ENCODE peak calls at places on chromosomes 6 and 20, in four cellular contexts. J, E, O and Y are unnamed samples.

GRCh38 chr6:5516036-5516435 is 254.7 kb downstream of the FARS2 start:
- DNase-seq in J (no peak), E (no peak), O (no peak), Y (no peak)

GRCh38 chr6:111427341-111428116 is 55.5 kb downstream of the REV3L start:
- DNase-seq in J (no peak), E (no peak), O (peak), Y (no peak)

GRCh38 chr20:50012282-50013263 is 29.8 kb downstream of the SNAI1 start:
- DNase-seq in J (peak), E (no peak), O (no peak), Y (no peak)

GRCh38 chr6:106677282-106677681 is 47.9 kb downstream of the QRSL1 start:
- DNase-seq in J (no peak), E (no peak), O (no peak), Y (no peak)

GRCh38 chr6:51866867-51867266 is 220.5 kb downstream of the PKHD1 start:
- DNase-seq in J (no peak), E (no peak), O (peak), Y (no peak)

GRCh38 chr20:25280574-25281535 is 33.0 kb downstream of the PYGB start:
- DNase-seq in J (no peak), E (no peak), O (no peak), Y (no peak)

GRCh38 chr6:84657025-84657424 is 107.4 kb downstream of the TBX18 start:
- DNase-seq in J (no peak), E (no peak), O (no peak), Y (no peak)

GRCh38 chr6:36840471-36841461 is 1.5 kb upstream of the CPNE5 start:
- DNase-seq in J (no peak), E (no peak), O (no peak), Y (no peak)

GRCh38 chr20:62437985-62438384 is 10.6 kb upstream of the RBBP8NL start:
- DNase-seq in J (no peak), E (peak), O (no peak), Y (peak)

GRCh38 chr20:36506253-36506652 is 35.1 kb upstream of the MYL9 start:
- DNase-seq in J (peak), E (peak), O (peak), Y (no peak)

GRCh38 chr20:39067526-39068216 is 105.5 kb downstream of the DHX35 start:
- DNase-seq in J (no peak), E (no peak), O (peak), Y (no peak)

GRCh38 chr6:25296217-25296905 is 17.2 kb downstream of the CARMIL1 start:
- DNase-seq in J (peak), E (no peak), O (peak), Y (no peak)

GRCh38 chr20:22217712-22218352 is 366.5 kb downstream of the FOXA2 start:
- DNase-seq in J (peak), E (no peak), O (no peak), Y (no peak)

GRCh38 chr6:168034537-168034936 is 37.1 kb downstream of the KIF25 start:
- DNase-seq in J (no peak), E (no peak), O (no peak), Y (no peak)

GRCh38 chr6:7813193-7813592 is 87.3 kb downstream of the BMP6 start:
- DNase-seq in J (no peak), E (no peak), O (no peak), Y (no peak)

GRCh38 chr6:22444335-22444734 is 125.0 kb upstream of the HDGFL1 start:
- DNase-seq in J (no peak), E (no peak), O (peak), Y (no peak)

GRCh38 chr6:82072113-82072512 is 175.4 kb downstream of the IBTK start:
- DNase-seq in J (no peak), E (peak), O (peak), Y (peak)

GRCh38 chr6:32329141-32329540 is 42.6 kb downstream of the TSBP1 start:
- DNase-seq in J (no peak), E (no peak), O (no peak), Y (no peak)

GRCh38 chr20:35981969-35982368 is 13.6 kb downstream of the CNBD2 start:
- DNase-seq in J (no peak), E (no peak), O (no peak), Y (no peak)

GRCh38 chr6:169779896-169780295 is 28.5 kb downstream of the ERMARD start:
- DNase-seq in J (no peak), E (no peak), O (no peak), Y (no peak)

GRCh38 chr6:109349419-109349987 is 32.8 kb downstream of the CD164 start:
- DNase-seq in J (peak), E (peak), O (peak), Y (peak)

GRCh38 chr6:168088161-168089106 is 9.4 kb upstream of the FRMD1 start:
- DNase-seq in J (peak), E (no peak), O (peak), Y (no peak)

GRCh38 chr6:153032255-153032882 is 29.9 kb upstream of the MTRF1L start:
- DNase-seq in J (peak), E (no peak), O (peak), Y (no peak)

GRCh38 chr6:15543262-15543917 is 119.4 kb downstream of the DTNBP1 start:
- DNase-seq in J (no peak), E (no peak), O (no peak), Y (no peak)